ENCODE peak calls at places on chromosomes 11 and 22, in six cellular contexts. H, I, U, O, E and R are unnamed samples.

GRCh38 chr11:690738-691633 is 4.0 kb downstream of the DEAF1 start:
- DNase-seq in H (no peak), I (no peak), U (no peak), O (no peak), E (no peak), R (no peak)

GRCh38 chr22:19449422-19449767 is 1.9 kb upstream of the C22orf39 start:
- DNase-seq in H (no peak), I (no peak), U (no peak), O (no peak), E (no peak), R (no peak)

GRCh38 chr22:23067023-23067650 is 3.2 kb upstream of the GNAZ start:
- DNase-seq in H (no peak), I (no peak), U (peak), O (no peak), E (no peak), R (peak)

GRCh38 chr22:37186228-37186996 is 1.6 kb downstream of the C1QTNF6 start:
- DNase-seq in H (no peak), I (no peak), U (peak), O (peak), E (no peak), R (peak)

GRCh38 chr11:41053894-41054293 is 405.6 kb downstream of the LRRC4C start:
- DNase-seq in H (no peak), I (no peak), U (no peak), O (no peak), E (no peak), R (no peak)

GRCh38 chr11:23181022-23181807 is 320.9 kb upstream of the CCDC179 start:
- DNase-seq in H (no peak), I (no peak), U (no peak), O (no peak), E (no peak), R (no peak)

GRCh38 chr11:123272565-123272964 is 77.5 kb upstream of the CLMP start:
- DNase-seq in H (no peak), I (no peak), U (no peak), O (no peak), E (no peak), R (no peak)

GRCh38 chr22:42820075-42820763 is 36.9 kb downstream of the ARFGAP3 start:
- DNase-seq in H (no peak), I (no peak), U (no peak), O (peak), E (no peak), R (no peak)

GRCh38 chr11:2806351-2807058 is 79.1 kb downstream of the CDKN1C start:
- DNase-seq in H (no peak), I (no peak), U (peak), O (peak), E (peak), R (peak)

GRCh38 chr11:70656293-70656692 is 258.0 kb downstream of the CTTN start:
- DNase-seq in H (no peak), I (no peak), U (no peak), O (no peak), E (no peak), R (no peak)

GRCh38 chr11:86463955-86464354 is 89.3 kb downstream of the CCDC81 start:
- DNase-seq in H (no peak), I (no peak), U (no peak), O (no peak), E (no peak), R (no peak)

GRCh38 chr11:12832828-12833227 is 158.6 kb downstream of the TEAD1 start:
- DNase-seq in H (no peak), I (no peak), U (no peak), O (no peak), E (no peak), R (no peak)

GRCh38 chr22:39814899-39815298 is 78.7 kb downstream of the ENTHD1 start:
- DNase-seq in H (no peak), I (no peak), U (no peak), O (no peak), E (no peak), R (no peak)

GRCh38 chr22:41240377-41241132 is at the start of gene CHADL:
- DNase-seq in H (peak), I (peak), U (peak), O (peak), E (no peak), R (no peak)

GRCh38 chr11:64372802-64373597 is 14.0 kb downstream of the RPS6KA4 start:
- DNase-seq in H (peak), I (no peak), U (peak), O (no peak), E (no peak), R (no peak)

GRCh38 chr11:71381781-71382505 is 66.2 kb downstream of the DHCR7 start:
- DNase-seq in H (no peak), I (no peak), U (no peak), O (no peak), E (no peak), R (no peak)

GRCh38 chr11:976431-977160 is 50.9 kb downstream of the AP2A2 start:
- DNase-seq in H (peak), I (no peak), U (no peak), O (no peak), E (no peak), R (no peak)

GRCh38 chr22:25758316-25758715 is 16.3 kb downstream of the MYO18B start:
- DNase-seq in H (no peak), I (no peak), U (no peak), O (no peak), E (no peak), R (no peak)

GRCh38 chr22:25760848-25761595 is 19.0 kb downstream of the MYO18B start:
- DNase-seq in H (no peak), I (no peak), U (no peak), O (no peak), E (no peak), R (no peak)

GRCh38 chr22:25760294-25760693 is 18.3 kb downstream of the MYO18B start:
- DNase-seq in H (no peak), I (no peak), U (no peak), O (no peak), E (no peak), R (no peak)

GRCh38 chr22:25757686-25758085 is 15.7 kb downstream of the MYO18B start:
- DNase-seq in H (no peak), I (no peak), U (no peak), O (no peak), E (no peak), R (no peak)

GRCh38 chr22:25759825-25760231 is 17.8 kb downstream of the MYO18B start:
- DNase-seq in H (no peak), I (no peak), U (no peak), O (no peak), E (no peak), R (no peak)
- H3K27ac ChIP-seq in H (no peak), I (no peak), U (no peak), O (no peak), E (peak), R (no peak)

GRCh38 chr22:35919002-35919542 is 109.6 kb downstream of the RBFOX2 start:
- DNase-seq in H (no peak), I (no peak), U (no peak), O (no peak), E (no peak), R (no peak)

GRCh38 chr22:35915477-35916013 is 113.1 kb downstream of the RBFOX2 start:
- DNase-seq in H (no peak), I (no peak), U (no peak), O (peak), E (no peak), R (no peak)

GRCh38 chr22:35917651-35918050 is 111.0 kb downstream of the RBFOX2 start:
- DNase-seq in H (no peak), I (no peak), U (no peak), O (no peak), E (no peak), R (no peak)

GRCh38 chr22:35921777-35922176 is 106.8 kb downstream of the RBFOX2 start:
- DNase-seq in H (no peak), I (peak), U (peak), O (peak), E (peak), R (peak)

GRCh38 chr22:35918466-35918865 is 110.2 kb downstream of the RBFOX2 start:
- DNase-seq in H (no peak), I (no peak), U (no peak), O (peak), E (no peak), R (no peak)
- H3K27ac ChIP-seq in H (peak), I (no peak), U (no peak), O (no peak), E (no peak), R (no peak)

GRCh38 chr11:110298298-110298765 is 1.9 kb upstream of the RDX start:
- DNase-seq in H (no peak), I (no peak), U (no peak), O (no peak), E (no peak), R (no peak)

GRCh38 chr11:110297082-110297725 is 790 bp upstream of the RDX start:
- DNase-seq in H (no peak), I (no peak), U (no peak), O (no peak), E (no peak), R (no peak)

GRCh38 chr11:110296226-110297081 is at the start of gene RDX:
- DNase-seq in H (peak), I (peak), U (peak), O (peak), E (peak), R (peak)

GRCh38 chr11:110299006-110299785 is 2.8 kb upstream of the RDX start:
- DNase-seq in H (no peak), I (no peak), U (no peak), O (no peak), E (no peak), R (no peak)

GRCh38 chr11:110297726-110298297 is 1.4 kb upstream of the RDX start:
- DNase-seq in H (no peak), I (no peak), U (no peak), O (no peak), E (no peak), R (no peak)
- H3K27ac ChIP-seq in H (no peak), I (no peak), U (no peak), O (no peak), E (peak), R (no peak)

DNA sequence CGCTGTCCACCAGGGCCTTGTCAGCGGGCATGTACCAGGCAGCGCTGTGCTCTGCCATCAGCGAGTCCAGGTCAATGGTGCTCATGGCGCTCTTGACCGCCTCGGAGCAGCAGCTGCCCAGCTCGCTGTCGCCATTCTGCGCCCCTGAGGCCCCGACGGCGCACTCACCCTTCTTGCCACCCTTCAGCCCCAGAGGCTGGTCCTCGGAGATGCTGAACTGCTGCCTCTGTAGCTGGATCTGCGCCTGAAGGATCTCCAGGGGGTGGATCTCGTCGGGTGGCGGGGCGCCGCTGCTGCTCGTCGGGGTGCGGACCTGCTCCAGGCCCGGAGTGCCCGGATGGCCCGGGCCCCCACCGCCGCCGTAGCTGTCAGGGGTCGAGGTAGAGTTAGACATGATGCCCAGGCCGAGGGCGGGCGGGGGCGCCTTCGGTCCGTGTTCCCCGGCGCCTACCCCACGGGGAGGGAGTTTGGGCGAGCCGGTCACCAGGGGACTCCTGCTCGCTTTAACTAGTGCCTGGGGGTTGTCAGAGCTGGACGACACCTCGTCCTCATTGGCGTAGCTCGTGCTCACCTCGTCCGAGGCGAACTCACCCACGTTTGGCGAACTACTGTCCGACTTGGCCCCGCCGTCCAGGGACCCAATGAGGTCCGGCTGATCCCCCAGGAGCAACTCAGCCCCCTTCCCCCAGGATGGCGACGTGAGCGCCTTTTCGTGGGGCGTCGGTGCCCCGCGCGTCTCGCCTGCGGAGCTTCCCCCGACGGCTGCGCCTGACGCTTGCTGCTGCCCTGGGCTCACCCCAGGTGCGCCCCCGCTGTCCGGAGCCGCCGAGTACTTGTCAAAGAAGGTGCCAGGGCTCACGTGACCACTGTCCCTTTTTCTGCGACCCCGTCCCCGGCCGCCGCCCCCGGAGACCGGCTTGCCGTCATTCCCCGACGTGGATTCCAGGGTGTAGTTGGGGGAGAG is 4.4 kb downstream of the MN1 start:
- DNase-seq in H (no peak), I (no peak), U (peak), O (no peak), E (no peak), R (no peak)
- H3K27ac ChIP-seq in H (no peak), I (no peak), U (no peak), O (no peak), E (no peak), R (no peak)

GRCh38 chr11:46661836-46662235 is 38.6 kb downstream of the ARHGAP1 start:
- DNase-seq in H (no peak), I (no peak), U (no peak), O (no peak), E (no peak), R (no peak)
- H3K27ac ChIP-seq in H (peak), I (no peak), U (no peak), O (no peak), E (no peak), R (no peak)

GRCh38 chr11:132846080-132846479 is 686.2 kb downstream of the OPCML start:
- DNase-seq in H (no peak), I (no peak), U (no peak), O (no peak), E (no peak), R (no peak)
- H3K27ac ChIP-seq in H (no peak), I (no peak), U (no peak), O (no peak), E (no peak), R (no peak)

GRCh38 chr22:21621025-21621424 is 8.8 kb downstream of the YDJC start:
- DNase-seq in H (no peak), I (no peak), U (no peak), O (no peak), E (no peak), R (no peak)

GRCh38 chr22:21623402-21623970 is 6.3 kb downstream of the YDJC start:
- DNase-seq in H (peak), I (no peak), U (no peak), O (no peak), E (no peak), R (no peak)

GRCh38 chr22:21624120-21624879 is 5.5 kb downstream of the YDJC start:
- DNase-seq in H (no peak), I (peak), U (peak), O (peak), E (no peak), R (no peak)

GRCh38 chr22:21621891-21622623 is 7.8 kb downstream of the YDJC start:
- DNase-seq in H (no peak), I (no peak), U (no peak), O (no peak), E (no peak), R (no peak)

DNA sequence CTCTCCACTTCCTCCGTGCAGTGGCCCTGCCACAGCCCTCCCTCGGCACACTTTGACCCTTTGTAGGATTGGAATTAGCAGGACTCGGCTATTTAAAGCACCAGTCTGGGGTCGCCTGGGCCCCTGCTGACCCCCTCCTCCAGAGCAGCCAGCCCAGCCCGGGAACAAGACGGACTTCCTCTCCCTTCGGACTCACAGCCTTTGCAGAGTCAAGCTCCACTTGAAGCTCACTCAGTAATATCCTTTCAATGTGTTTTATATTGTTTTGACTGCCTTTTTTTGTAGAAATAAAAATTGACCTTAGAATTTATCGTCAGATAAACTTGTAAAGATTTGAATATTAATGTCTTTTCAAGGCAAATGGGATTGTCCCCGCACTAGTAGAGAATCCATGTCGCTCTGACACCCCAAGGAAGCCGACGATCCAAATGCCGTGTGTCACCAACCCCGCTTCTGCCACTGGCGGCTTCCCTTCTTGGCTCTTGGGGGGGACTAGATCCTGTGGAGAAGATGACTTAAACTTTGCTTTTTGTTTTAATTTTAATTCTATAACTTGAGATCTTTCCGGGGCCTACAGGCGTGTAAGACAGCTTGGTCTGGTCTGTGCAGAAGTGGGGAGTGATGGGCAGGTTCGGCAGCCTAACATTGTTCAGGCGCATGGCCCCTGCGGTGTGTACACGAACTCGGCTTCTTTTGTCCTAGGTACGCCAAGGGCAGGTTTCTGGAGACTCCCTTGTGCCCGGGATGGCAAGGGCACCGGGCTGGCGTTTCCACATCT is 7.0 kb downstream of the YDJC start:
- DNase-seq in H (no peak), I (no peak), U (no peak), O (no peak), E (no peak), R (no peak)
- H3K27ac ChIP-seq in H (peak), I (no peak), U (no peak), O (no peak), E (no peak), R (no peak)